ENCODE peak calls at places on chromosomes 1 and 21, in six cellular contexts. D, Q, P, X, G and B are unnamed samples.

GRCh38 chr1:96962807-96963206 is 241.2 kb downstream of the PTBP2 start:
- DNase-seq in D (no peak), Q (no peak), P (no peak), X (peak; percentile 31), G (peak; percentile 29), B (no peak)

GRCh38 chr1:243483084-243483845 is 227.4 kb downstream of the SDCCAG8 start:
- DNase-seq in D (no peak), Q (no peak), P (peak; percentile 38), X (no peak), G (no peak), B (no peak)

GRCh38 chr1:20282544-20282943 is 8.1 kb upstream of the VWA5B1 start:
- DNase-seq in D (no peak), Q (no peak), P (no peak), X (no peak), G (no peak), B (no peak)

GRCh38 chr1:78237364-78237916 is 191.7 kb downstream of the GIPC2 start:
- DNase-seq in D (no peak), Q (no peak), P (no peak), X (no peak), G (peak; percentile 81), B (peak; percentile 71)

GRCh38 chr1:194442911-194443310 is 1256.5 kb upstream of the B3GALT2 start:
- DNase-seq in D (no peak), Q (no peak), P (no peak), X (no peak), G (no peak), B (no peak)

GRCh38 chr21:26169611-26170470 is 729 bp downstream of the APP start:
- DNase-seq in D (peak; percentile 15), Q (no peak), P (peak; percentile 67), X (peak; percentile 65), G (peak; percentile 47), B (peak; percentile 64)

GRCh38 chr1:30668026-30668425 is 55.4 kb downstream of the MATN1 start:
- DNase-seq in D (no peak), Q (no peak), P (no peak), X (peak; percentile 3), G (no peak), B (peak; percentile 76)

GRCh38 chr1:10646347-10646861 is 150.0 kb downstream of the CASZ1 start:
- DNase-seq in D (no peak), Q (no peak), P (no peak), X (peak; percentile 67), G (no peak), B (no peak)

GRCh38 chr1:240491796-240492195 is 120.2 kb downstream of the GREM2 start:
- DNase-seq in D (no peak), Q (no peak), P (no peak), X (no peak), G (no peak), B (no peak)

GRCh38 chr1:246794261-246795093 is 70.3 kb downstream of the SCCPDH start:
- DNase-seq in D (no peak), Q (no peak), P (no peak), X (peak; percentile 9), G (no peak), B (no peak)

GRCh38 chr1:226569879-226570547 is 21.4 kb downstream of the STUM start:
- DNase-seq in D (no peak), Q (no peak), P (no peak), X (no peak), G (no peak), B (no peak)

GRCh38 chr1:51636765-51637522 is 20.1 kb downstream of the OSBPL9 start:
- DNase-seq in D (no peak), Q (no peak), P (peak; percentile 59), X (peak; percentile 91), G (no peak), B (peak; percentile 33)

GRCh38 chr1:2544875-2545638 is 11.1 kb upstream of the TNFRSF14 start:
- DNase-seq in D (no peak), Q (no peak), P (no peak), X (no peak), G (no peak), B (no peak)

GRCh38 chr21:34198232-34199120 is 125.1 kb downstream of the MRPS6 start:
- DNase-seq in D (no peak), Q (peak; percentile 87), P (no peak), X (no peak), G (no peak), B (no peak)

GRCh38 chr1:23116216-23116836 is 52.3 kb downstream of the LUZP1 start:
- DNase-seq in D (no peak), Q (no peak), P (no peak), X (no peak), G (no peak), B (no peak)

GRCh38 chr1:19014765-19015164 is 58.3 kb upstream of the IFFO2 start:
- DNase-seq in D (no peak), Q (no peak), P (no peak), X (no peak), G (no peak), B (no peak)

GRCh38 chr1:109882288-109883245 is 28.1 kb upstream of the CSF1 start:
- DNase-seq in D (no peak), Q (no peak), P (no peak), X (no peak), G (no peak), B (no peak)

GRCh38 chr1:28028873-28029654 is 59.3 kb downstream of the EYA3 start:
- DNase-seq in D (no peak), Q (no peak), P (no peak), X (peak; percentile 43), G (no peak), B (no peak)

GRCh38 chr1:62904537-62904936 is 120.6 kb downstream of the ATG4C start:
- DNase-seq in D (no peak), Q (no peak), P (no peak), X (no peak), G (no peak), B (no peak)

GRCh38 chr1:156912310-156912709 is 8.1 kb upstream of the LRRC71 start:
- DNase-seq in D (no peak), Q (no peak), P (no peak), X (no peak), G (no peak), B (no peak)

GRCh38 chr1:9010781-9011323 is 15.4 kb downstream of the SLC2A7 start:
- DNase-seq in D (no peak), Q (no peak), P (no peak), X (no peak), G (peak; percentile 65), B (peak; percentile 64)

GRCh38 chr1:161843156-161843555 is 77.0 kb downstream of the ATF6 start:
- DNase-seq in D (no peak), Q (no peak), P (no peak), X (no peak), G (no peak), B (no peak)

GRCh38 chr1:31387612-31388011 is 14.7 kb upstream of the FABP3 start:
- DNase-seq in D (no peak), Q (no peak), P (no peak), X (no peak), G (no peak), B (no peak)

GRCh38 chr1:150299716-150300115 is 6.1 kb downstream of the MRPS21 start:
- DNase-seq in D (no peak), Q (no peak), P (no peak), X (no peak), G (no peak), B (no peak)

GRCh38 chr1:207941664-207942063 is 30.7 kb upstream of the CD34 start:
- DNase-seq in D (peak; percentile 68), Q (no peak), P (peak; percentile 94), X (peak; percentile 50), G (peak; percentile 35), B (peak; percentile 46)

GRCh38 chr1:56285554-56286402 is 293.6 kb downstream of the PLPP3 start:
- DNase-seq in D (no peak), Q (no peak), P (no peak), X (no peak), G (no peak), B (no peak)

GRCh38 chr1:196611873-196612272 is 3.6 kb upstream of the KCNT2 start:
- DNase-seq in D (no peak), Q (no peak), P (no peak), X (no peak), G (no peak), B (no peak)

GRCh38 chr1:196603651-196604050 is 4.6 kb downstream of the KCNT2 start:
- DNase-seq in D (no peak), Q (no peak), P (no peak), X (no peak), G (no peak), B (no peak)

GRCh38 chr1:196607940-196608339 is 300 bp downstream of the KCNT2 start:
- DNase-seq in D (no peak), Q (no peak), P (no peak), X (no peak), G (no peak), B (no peak)

GRCh38 chr1:196609114-196609737 is 986 bp upstream of the KCNT2 start:
- DNase-seq in D (no peak), Q (no peak), P (no peak), X (peak; percentile 11), G (no peak), B (no peak)

GRCh38 chr1:196608401-196609113 is at the start of gene KCNT2:
- DNase-seq in D (peak; percentile 43), Q (no peak), P (peak; percentile 84), X (peak; percentile 29), G (peak; percentile 52), B (peak; percentile 31)
- TF ChIP-seq POLR2A in D (no peak), Q (no peak), P (peak; percentile 40), X (no peak), G (no peak), B (no peak)

GRCh38 chr1:159011701-159012100 is 2.0 kb downstream of the IFI16 start:
- DNase-seq in D (no peak), Q (no peak), P (no peak), X (no peak), G (no peak), B (no peak)
- H3K4me3 ChIP-seq in D (peak overlapping the region; percentile 45), Q (peak overlapping the region; percentile 52), P (peak overlapping the region; percentile 10), X (no peak overlapping the region), G (peak overlapping the region; percentile 22), B (peak overlapping the region; percentile 60)

DNA sequence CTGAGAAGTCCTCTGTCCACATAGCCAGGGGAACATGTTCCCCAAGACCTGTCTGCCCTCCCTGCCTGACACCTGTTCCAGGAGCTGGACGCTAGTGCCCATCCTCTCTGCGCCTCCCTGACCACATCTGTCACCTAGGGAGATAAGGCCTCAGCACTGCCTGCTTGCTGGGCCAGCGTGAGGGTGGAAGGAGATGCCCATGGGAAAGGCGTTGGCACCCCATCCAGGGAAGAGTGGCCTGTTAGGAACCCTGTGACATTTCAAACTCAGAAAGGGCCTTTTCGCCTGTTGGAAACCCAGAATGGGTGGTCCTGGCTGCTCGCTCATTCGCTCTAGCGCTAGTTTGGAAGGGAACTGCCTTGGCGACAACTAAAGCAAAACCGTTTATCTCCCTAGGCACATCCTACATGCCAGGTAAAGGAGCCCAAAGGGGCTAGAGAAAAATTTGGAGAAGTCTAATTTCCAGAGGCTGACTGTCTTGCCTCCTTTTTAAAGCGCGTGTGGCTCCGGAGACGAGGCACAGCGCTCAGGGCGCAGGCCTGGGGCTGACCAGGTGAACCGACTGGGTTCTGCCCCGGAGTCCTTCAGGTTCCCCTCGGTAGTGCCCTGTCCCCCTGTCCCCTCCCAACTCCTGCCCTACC is 410 bp downstream of the ACTA1 start:
- DNase-seq in D (no peak), Q (no peak), P (no peak), X (no peak), G (no peak), B (no peak)
- TF ChIP-seq POLR2A in D (no peak), Q (no peak), P (no peak), X (no peak), G (no peak), B (no peak)

DNA sequence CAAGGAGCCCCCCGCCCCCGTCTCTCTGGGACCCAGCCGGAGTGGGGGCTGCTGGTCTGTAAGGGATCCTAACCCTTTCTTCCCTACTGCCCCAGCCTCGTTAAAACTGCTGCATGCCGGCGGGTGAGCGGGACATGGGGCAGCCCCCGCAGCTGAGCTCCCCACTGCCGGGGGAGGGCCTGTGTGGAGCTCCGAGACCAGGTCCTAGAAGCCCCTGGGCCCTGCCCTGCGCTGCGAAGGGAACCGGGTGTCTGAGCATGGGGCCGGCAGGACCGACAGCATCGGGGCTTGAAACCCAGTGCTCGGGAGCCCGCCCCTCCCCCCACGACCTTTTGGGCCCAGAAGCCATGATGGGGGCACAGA is 9.2 kb upstream of the COL6A1 start:
- DNase-seq in D (no peak), Q (no peak), P (peak; percentile 77), X (no peak), G (no peak), B (peak; percentile 13)
- H3K4me3 ChIP-seq in D (peak overlapping the region; percentile 53), Q (peak overlapping the region; percentile 62), P (peak overlapping the region; percentile 59), X (no peak overlapping the region), G (no peak overlapping the region), B (peak overlapping the region; percentile 39)